ENCODE peak calls at places on chromosomes 11 and 22, in seven cellular contexts. A, M, W, H, D, L and T are unnamed samples.

GRCh38 chr11:123195182-123196059 is at the start of gene CLMP:
- DNase-seq in A (no peak), M (peak), W (peak), H (no peak), D (peak), L (no peak), T (peak)

GRCh38 chr11:116376054-116376453 is 396.7 kb downstream of the BUD13 start:
- DNase-seq in A (no peak), M (no peak), W (no peak), H (no peak), D (no peak), L (no peak), T (no peak)

GRCh38 chr22:38353142-38353629 is 36.0 kb upstream of the CSNK1E start:
- DNase-seq in A (no peak), M (peak), W (peak), H (peak), D (no peak), L (peak), T (peak)

GRCh38 chr22:47631571-47632102 is 869.2 kb downstream of the TBC1D22A start:
- DNase-seq in A (no peak), M (no peak), W (peak), H (no peak), D (no peak), L (peak), T (no peak)

GRCh38 chr11:65330544-65330943 is 3.1 kb upstream of the DPF2 start:
- DNase-seq in A (no peak), M (no peak), W (no peak), H (no peak), D (no peak), L (no peak), T (no peak)

GRCh38 chr11:56700242-56700918 is 1.5 kb downstream of the OR9G1 start:
- DNase-seq in A (no peak), M (no peak), W (no peak), H (no peak), D (peak), L (no peak), T (no peak)

GRCh38 chr11:8610532-8611116 is 16.6 kb upstream of the STK33 start:
- DNase-seq in A (no peak), M (no peak), W (peak), H (no peak), D (peak), L (no peak), T (no peak)

GRCh38 chr11:115974703-115975102 is 470.5 kb upstream of the CADM1 start:
- DNase-seq in A (no peak), M (no peak), W (peak), H (no peak), D (no peak), L (no peak), T (no peak)

GRCh38 chr11:35272391-35272821 is 133.4 kb downstream of the CD44 start:
- DNase-seq in A (no peak), M (no peak), W (no peak), H (peak), D (no peak), L (peak), T (no peak)

GRCh38 chr11:129041611-129042018 is 98.9 kb upstream of the TP53AIP1 start:
- DNase-seq in A (no peak), M (peak), W (no peak), H (no peak), D (no peak), L (no peak), T (peak)

GRCh38 chr22:44355688-44356070 is 42.9 kb upstream of the SHISAL1 start:
- DNase-seq in A (no peak), M (no peak), W (no peak), H (no peak), D (no peak), L (peak), T (no peak)

GRCh38 chr22:42134033-42135020 is 3.7 kb upstream of the CYP2D6 start:
- DNase-seq in A (no peak), M (no peak), W (no peak), H (no peak), D (peak), L (no peak), T (no peak)

GRCh38 chr11:27013741-27014415 is 20.0 kb downstream of the FIBIN start:
- DNase-seq in A (no peak), M (peak), W (no peak), H (no peak), D (peak), L (no peak), T (peak)

GRCh38 chr22:32020117-32020516 is 22.9 kb upstream of the SLC5A1 start:
- DNase-seq in A (no peak), M (peak), W (no peak), H (no peak), D (peak), L (no peak), T (peak)

GRCh38 chr11:26285593-26285992 is 46.3 kb upstream of the ANO3 start:
- DNase-seq in A (no peak), M (no peak), W (no peak), H (no peak), D (no peak), L (no peak), T (peak)

GRCh38 chr11:107018902-107019493 is 722 bp upstream of the GUCY1A2 start:
- DNase-seq in A (no peak), M (peak), W (peak), H (no peak), D (peak), L (no peak), T (peak)